ENCODE peak calls at places on chromosome 1, in seven cellular contexts. M is PC-3, X is progenitor cell of endocrine pancreas, K is Peyer's patch, J is choroid plexus epithelial cell, C is brain microvascular endothelial cell, Q is left ventricle myocardium inferior. H is an unnamed sample.

GRCh38 chr1:34367954-34368353 is 191.2 kb downstream of the C1orf94 start:
- DNase-seq in Q (no peak), X (no peak), M (no peak), J (no peak), C (no peak), K (no peak), H (no peak)

GRCh38 chr1:93338426-93338825 is 7.3 kb upstream of the DR1 start:
- DNase-seq in Q (no peak), K (no peak), X (no peak), M (peak), C (peak), J (peak), H (no peak)

GRCh38 chr1:183097438-183098051 is 74.3 kb downstream of the LAMC1 start:
- DNase-seq in M (no peak), K (no peak), J (peak), Q (no peak), X (no peak), C (peak), H (no peak)

GRCh38 chr1:194052514-194053333 is 866.3 kb upstream of the B3GALT2 start:
- DNase-seq in Q (no peak), X (no peak), C (no peak), J (no peak), K (no peak), M (no peak), H (no peak)

GRCh38 chr1:204321665-204322064 is 38.1 kb downstream of the PLEKHA6 start:
- DNase-seq in M (peak), J (peak), C (no peak), X (no peak), Q (no peak), K (no peak), H (no peak)

GRCh38 chr1:176073524-176074157 is 133.4 kb downstream of the COP1 start:
- DNase-seq in X (no peak), K (no peak), Q (no peak), C (peak), M (peak), J (peak), H (peak)

GRCh38 chr1:36400825-36401601 is 3.3 kb upstream of the LSM10 start:
- DNase-seq in C (peak), X (peak), M (no peak), J (peak), K (peak), Q (peak), H (peak)

GRCh38 chr1:181135815-181136737 is 47.6 kb downstream of the IER5 start:
- DNase-seq in X (no peak), J (peak), M (peak), C (peak), Q (no peak), K (no peak), H (no peak)

GRCh38 chr1:2431503-2431902 is 19.1 kb upstream of the PEX10 start:
- DNase-seq in C (no peak), K (no peak), J (no peak), M (no peak), X (no peak), Q (no peak), H (no peak)

GRCh38 chr1:220552672-220553258 is 24.8 kb downstream of the MARK1 start:
- DNase-seq in J (no peak), C (no peak), K (no peak), X (no peak), M (peak), Q (no peak), H (no peak)

GRCh38 chr1:30974536-30974935 is 66.0 kb upstream of the SDC3 start:
- DNase-seq in M (no peak), K (no peak), Q (no peak), X (no peak), J (no peak), C (no peak), H (no peak)

GRCh38 chr1:76122260-76122659 is 47.7 kb downstream of the ST6GALNAC3 start:
- DNase-seq in M (no peak), J (no peak), X (no peak), K (no peak), C (no peak), Q (no peak), H (no peak)
- TF ChIP-seq CTCF in M (no peak), J (no peak), X (no peak), K (no peak), C (no peak), Q (no peak), H (no peak)

GRCh38 chr1:89620664-89621063 is 12.3 kb upstream of the LRRC8C start:
- DNase-seq in X (no peak), Q (no peak), J (no peak), M (no peak), C (no peak), K (no peak), H (no peak)

GRCh38 chr1:89624715-89625323 is 8.1 kb upstream of the LRRC8C start:
- DNase-seq in M (no peak), Q (no peak), C (no peak), X (no peak), J (no peak), K (no peak), H (no peak)

GRCh38 chr1:89624314-89624713 is 8.6 kb upstream of the LRRC8C start:
- DNase-seq in J (no peak), K (no peak), Q (no peak), C (no peak), M (no peak), X (no peak), H (no peak)

GRCh38 chr1:89627596-89627962 is 5.3 kb upstream of the LRRC8C start:
- DNase-seq in J (no peak), C (no peak), M (no peak), Q (no peak), X (no peak), K (no peak), H (no peak)

DNA sequence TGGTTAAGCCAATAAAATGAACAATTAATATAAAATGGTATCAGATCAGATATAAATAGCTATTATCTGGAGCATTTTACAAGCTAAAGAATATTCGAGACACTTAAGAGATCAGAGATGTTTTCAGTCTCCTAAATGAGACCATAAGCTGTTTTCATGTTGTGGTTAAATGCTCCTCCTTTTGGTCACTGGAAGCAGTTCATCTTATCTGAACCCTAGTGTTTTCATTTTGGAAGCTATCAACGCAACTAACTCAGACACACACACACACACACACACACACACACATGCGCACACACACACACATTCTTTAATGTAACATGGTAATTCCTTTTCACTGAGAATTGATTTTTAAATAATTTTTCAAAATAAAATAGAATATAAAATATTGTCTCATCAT is 10.0 kb upstream of the LRRC8C start:
- DNase-seq in M (no peak), J (peak), K (no peak), Q (no peak), C (no peak), X (no peak), H (no peak)
- TF ChIP-seq CTCF in M (peak), J (peak), K (no peak), Q (no peak), C (peak), X (no peak), H (no peak)

DNA sequence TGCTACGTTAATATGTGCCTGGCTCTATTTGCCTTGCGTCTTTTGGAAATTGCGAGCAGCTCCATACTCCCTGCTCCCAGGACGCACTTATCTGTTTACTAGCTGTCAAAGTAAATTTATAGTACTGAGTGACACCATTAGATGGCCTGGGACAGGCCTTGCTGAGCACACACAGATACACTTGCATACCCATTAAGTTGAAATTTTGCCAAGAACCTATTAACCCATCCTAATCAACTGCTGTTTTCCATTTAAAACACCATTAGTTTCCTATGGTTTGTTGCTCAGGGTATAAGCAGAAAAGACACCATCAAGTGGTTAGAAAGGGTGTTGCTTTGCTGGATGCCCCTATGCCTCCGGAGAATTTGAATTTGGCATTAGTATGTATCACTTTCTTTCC is 187.3 kb downstream of the SLC44A5 start:
- DNase-seq in J (no peak), M (peak), X (no peak), K (no peak), C (no peak), Q (no peak), H (no peak)
- TF ChIP-seq CTCF in J (no peak), M (no peak), X (peak), K (no peak), C (no peak), Q (no peak), H (no peak)

DNA sequence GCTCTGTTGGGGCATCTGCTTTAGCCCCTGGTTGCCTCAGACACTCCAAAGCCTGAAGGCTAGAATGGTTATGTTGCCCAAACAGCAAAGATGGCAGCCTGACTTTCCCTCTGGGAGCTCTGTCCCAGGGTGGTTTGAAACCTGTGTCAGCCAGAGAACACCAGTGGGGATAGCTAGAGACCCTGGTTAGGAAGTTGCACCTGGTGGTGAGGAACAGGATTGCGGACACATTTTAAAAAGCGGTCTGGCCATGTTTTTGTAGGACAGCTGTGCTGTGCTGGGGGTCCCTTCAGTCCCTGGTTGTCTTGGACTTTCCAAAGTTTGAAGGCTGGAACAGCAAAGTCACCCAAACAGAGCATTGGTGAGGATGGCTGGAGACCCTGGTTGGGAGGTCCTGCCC is 87.8 kb downstream of the DNM3 start:
- DNase-seq in K (no peak), J (peak), Q (no peak), M (peak), C (no peak), X (no peak), H (no peak)
- TF ChIP-seq CTCF in K (no peak), J (peak), Q (no peak), M (peak), C (peak), X (peak), H (no peak)

H was measured in GM13976.